ENCODE peak calls at places on chromosomes 5 and 9, in four cellular contexts. A is breast epithelium, Z is stomach, S is dorsolateral prefrontal cortex. N is an unnamed sample.

GRCh38 chr9:14554866-14555265 is 138.4 kb downstream of the ZDHHC21 start:
- DNase-seq in S (no peak), A (no peak), Z (no peak), N (peak; percentile 21)

GRCh38 chr5:170225326-170226137 is 7.3 kb upstream of the C5orf58 start:
- DNase-seq in S (peak; percentile 81), A (peak; percentile 67), Z (peak; percentile 74), N (peak; percentile 67)

GRCh38 chr5:157167219-157167621 is 1.2 kb upstream of the GARIN3 start:
- DNase-seq in S (no peak), A (no peak), Z (no peak), N (peak; percentile 78)

GRCh38 chr9:6610073-6610472 is 35.5 kb downstream of the GLDC start:
- DNase-seq in S (no peak), Z (no peak), A (no peak), N (no peak)

GRCh38 chr9:135370411-135371375 is 108.9 kb upstream of the PPP1R26 start:
- DNase-seq in Z (no peak), A (no peak), S (no peak), N (no peak)

GRCh38 chr9:107242073-107243063 is 40.7 kb upstream of the RAD23B start:
- DNase-seq in Z (no peak), A (no peak), S (no peak), N (peak; percentile 27)

GRCh38 chr5:143229896-143230675 is 173.4 kb downstream of the NR3C1 start:
- DNase-seq in Z (no peak), S (no peak), A (no peak), N (peak; percentile 58)

GRCh38 chr9:131758972-131759647 is 19.2 kb upstream of the RAPGEF1 start:
- DNase-seq in S (no peak), Z (no peak), A (no peak), N (peak; percentile 25)

GRCh38 chr5:93790401-93790800 is 49.0 kb upstream of the POU5F2 start:
- DNase-seq in S (no peak), Z (no peak), A (no peak), N (peak; percentile 38)

GRCh38 chr5:127008300-127008975 is 21.9 kb downstream of the MARCHF3 start:
- DNase-seq in A (no peak), Z (no peak), S (no peak), N (no peak)
- H3K4me3 ChIP-seq in A (no peak overlapping the region), Z (no peak overlapping the region), S (no peak overlapping the region), N (no peak overlapping the region)

DNA sequence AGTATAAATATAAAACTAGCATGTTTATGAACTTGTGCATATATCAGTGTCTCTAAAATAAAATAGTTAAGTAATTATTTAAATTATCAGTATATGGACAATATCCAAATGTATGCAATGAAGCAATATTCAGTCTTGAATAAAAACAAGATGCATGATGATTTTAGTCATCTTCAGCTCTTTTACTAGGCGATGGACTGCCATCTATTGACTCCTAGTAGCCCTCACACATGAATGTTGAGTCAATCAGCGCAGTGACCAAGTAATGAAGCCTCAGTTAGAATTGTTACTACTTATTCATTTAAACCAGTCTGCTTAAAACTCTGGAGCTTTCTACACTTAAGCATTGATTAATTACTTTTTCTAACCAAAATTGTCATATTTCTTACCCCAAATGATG is 92.9 kb upstream of the GRHPR start:
- DNase-seq in A (no peak), Z (no peak), S (no peak), N (peak; percentile 18)
- TF ChIP-seq CTCF in A (no peak), Z (no peak), S (peak; percentile 51), N (peak; percentile 34)

GRCh38 chr5:58185397-58186195 is 274.3 kb downstream of the PLK2 start:
- DNase-seq in S (no peak), Z (no peak), A (no peak), N (no peak)

GRCh38 chr5:58188287-58188651 is 271.6 kb downstream of the PLK2 start:
- DNase-seq in Z (no peak), S (no peak), A (no peak), N (peak; percentile 30)

GRCh38 chr5:58184910-58185309 is 275.0 kb downstream of the PLK2 start:
- DNase-seq in A (no peak), S (no peak), Z (no peak), N (peak; percentile 17)

GRCh38 chr5:58191451-58191850 is 268.4 kb downstream of the PLK2 start:
- DNase-seq in Z (no peak), A (no peak), S (no peak), N (no peak)

GRCh38 chr5:58187473-58188286 is 272.2 kb downstream of the PLK2 start:
- DNase-seq in A (no peak), S (no peak), Z (no peak), N (no peak)
- H3K4me3 ChIP-seq in A (no peak overlapping the region), S (no peak overlapping the region), Z (no peak overlapping the region), N (no peak overlapping the region)

DNA sequence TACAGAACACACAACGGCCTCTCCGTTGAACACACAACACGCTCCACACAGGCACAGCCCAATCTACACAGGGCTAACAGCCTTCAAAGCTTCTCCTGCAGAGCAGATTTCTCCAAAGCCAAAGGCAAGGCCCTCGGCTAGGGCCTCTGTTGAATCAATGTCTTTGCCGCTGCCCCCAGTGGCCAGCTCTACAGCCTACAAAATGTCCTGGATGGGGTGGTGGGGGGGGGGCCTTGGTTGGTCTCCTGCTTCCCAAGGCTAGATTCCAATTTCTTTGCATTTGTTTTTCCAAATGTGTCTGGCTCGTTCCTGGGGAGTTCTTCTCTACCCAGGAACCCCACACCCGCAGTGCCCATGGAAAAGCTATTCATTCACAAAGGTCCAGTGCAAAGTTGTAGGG is 167.2 kb downstream of the PAX5 start:
- DNase-seq in S (no peak), A (no peak), Z (no peak), N (no peak)
- TF ChIP-seq CTCF in S (no peak), A (no peak), Z (no peak), N (no peak)

GRCh38 chr5:96957125-96958041 is 21.5 kb downstream of the LNPEP start:
- DNase-seq in S (no peak), Z (no peak), A (no peak), N (no peak)

GRCh38 chr5:96962540-96962991 is 26.7 kb downstream of the LNPEP start:
- DNase-seq in S (no peak), Z (no peak), A (no peak), N (no peak)

GRCh38 chr5:96961053-96961452 is 25.2 kb downstream of the LNPEP start:
- DNase-seq in Z (no peak), A (no peak), S (no peak), N (peak; percentile 28)

GRCh38 chr5:96963267-96963666 is 27.4 kb downstream of the LNPEP start:
- DNase-seq in Z (no peak), A (no peak), S (no peak), N (peak; percentile 49)

DNA sequence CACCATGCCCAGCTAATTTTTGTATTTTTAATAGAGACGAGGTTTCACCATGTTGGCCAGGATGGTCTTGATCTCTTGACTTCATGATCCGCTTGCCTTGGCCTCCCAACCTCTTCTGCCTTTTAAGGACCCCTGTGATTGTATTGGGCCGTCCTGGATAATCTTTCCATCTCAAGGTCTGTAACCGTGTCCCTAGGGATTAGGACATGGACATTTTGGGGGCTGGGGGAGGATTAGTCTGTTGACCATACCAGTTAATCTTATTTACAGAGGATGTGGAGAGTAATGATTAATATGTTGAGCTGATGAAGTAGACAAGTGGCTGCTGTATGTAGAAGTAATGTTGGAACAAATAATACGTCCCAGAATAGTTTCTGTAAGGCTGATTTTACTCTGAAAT is 23.1 kb downstream of the LNPEP start:
- DNase-seq in Z (no peak), S (no peak), A (no peak), N (no peak)
- H3K4me3 ChIP-seq in Z (no peak overlapping the region), S (no peak overlapping the region), A (no peak overlapping the region), N (no peak overlapping the region)

DNA sequence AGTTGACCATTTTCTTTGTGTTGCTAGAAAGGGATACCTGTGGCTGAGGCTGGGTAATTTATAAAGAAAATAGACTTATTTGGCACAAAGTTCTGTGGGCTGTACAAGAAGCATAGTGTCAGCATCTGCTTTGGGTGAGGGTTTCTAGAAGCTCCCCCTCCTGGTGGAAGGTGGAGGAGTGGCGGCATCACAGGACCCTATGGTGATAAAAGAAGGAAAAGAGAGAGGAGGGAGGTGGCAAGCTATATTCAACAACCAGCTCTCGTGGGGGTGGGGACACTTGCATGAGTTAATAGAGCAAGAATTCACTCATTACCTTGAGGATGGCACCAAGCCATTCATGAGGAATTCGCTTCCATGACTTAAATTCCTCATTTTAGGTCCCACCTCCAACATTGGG is 2041.4 kb upstream of the CDH9 start:
- DNase-seq in A (no peak), S (no peak), Z (no peak), N (no peak)
- TF ChIP-seq CTCF in A (no peak), S (no peak), Z (no peak), N (no peak)